ENCODE peak calls at places on chromosomes 5 and 9, in six cellular contexts. One of them, this sample, is unnamed.

GRCh38 chr5:14902826-14903560 is 31.4 kb upstream of the ANKH start:
- DNase-seq in H1: no peak
- DNase-seq in A549: no peak
- DNase-seq in ovary: no peak
- DNase-seq in GM12878: no peak
- DNase-seq in right lobe of liver: no peak
- DNase-seq in this sample: no peak

GRCh38 chr9:109913461-109913810 is 133.4 kb downstream of the PALM2AKAP2 start:
- DNase-seq in H1: no peak
- DNase-seq in A549: no peak
- DNase-seq in ovary: no peak
- DNase-seq in GM12878: no peak
- DNase-seq in right lobe of liver: no peak
- DNase-seq in this sample: no peak

GRCh38 chr5:65933295-65933694 is 6.9 kb downstream of the ERBIN start:
- DNase-seq in H1: no peak
- DNase-seq in A549: no peak
- DNase-seq in ovary: no peak
- DNase-seq in GM12878: no peak
- DNase-seq in right lobe of liver: no peak
- DNase-seq in this sample: no peak

GRCh38 chr5:62791059-62791458 is 212.4 kb downstream of the LRRC70 start:
- DNase-seq in H1: no peak
- DNase-seq in A549: peak
- DNase-seq in ovary: no peak
- DNase-seq in GM12878: no peak
- DNase-seq in right lobe of liver: no peak
- DNase-seq in this sample: no peak

GRCh38 chr9:1231998-1232919 is 182.1 kb downstream of the DMRT2 start:
- DNase-seq in H1: no peak
- DNase-seq in A549: peak
- DNase-seq in ovary: no peak
- DNase-seq in GM12878: no peak
- DNase-seq in right lobe of liver: peak
- DNase-seq in this sample: no peak

GRCh38 chr5:68252678-68253520 is 37.3 kb downstream of the PIK3R1 start:
- DNase-seq in H1: peak
- DNase-seq in A549: peak
- DNase-seq in ovary: peak
- DNase-seq in GM12878: no peak
- DNase-seq in right lobe of liver: no peak
- DNase-seq in this sample: no peak

GRCh38 chr5:32138839-32139493 is 35.2 kb downstream of the GOLPH3 start:
- DNase-seq in H1: no peak
- DNase-seq in A549: no peak
- DNase-seq in ovary: no peak
- DNase-seq in GM12878: no peak
- DNase-seq in right lobe of liver: no peak
- DNase-seq in this sample: no peak

GRCh38 chr5:78972654-78973428 is 12.3 kb downstream of the ARSB start:
- DNase-seq in H1: no peak
- DNase-seq in A549: no peak
- DNase-seq in ovary: peak
- DNase-seq in GM12878: no peak
- DNase-seq in right lobe of liver: peak
- DNase-seq in this sample: no peak

GRCh38 chr5:112630246-112631009 is 107.3 kb upstream of the APC start:
- DNase-seq in H1: no peak
- DNase-seq in A549: peak
- DNase-seq in ovary: no peak
- DNase-seq in GM12878: no peak
- DNase-seq in right lobe of liver: no peak
- DNase-seq in this sample: no peak

GRCh38 chr9:131503626-131504465 is 1.1 kb downstream of the POMT1 start:
- DNase-seq in H1: peak
- DNase-seq in A549: peak
- DNase-seq in ovary: no peak
- DNase-seq in GM12878: no peak
- DNase-seq in right lobe of liver: no peak
- DNase-seq in this sample: no peak

GRCh38 chr9:16410601-16411285 is 459.7 kb downstream of the BNC2 start:
- DNase-seq in H1: no peak
- DNase-seq in A549: peak
- DNase-seq in ovary: no peak
- DNase-seq in GM12878: no peak
- DNase-seq in right lobe of liver: no peak
- DNase-seq in this sample: no peak

GRCh38 chr5:38634961-38635369 is 78.5 kb upstream of the LIFR start:
- DNase-seq in H1: no peak
- DNase-seq in A549: peak
- DNase-seq in ovary: no peak
- DNase-seq in GM12878: no peak
- DNase-seq in right lobe of liver: no peak
- DNase-seq in this sample: no peak

GRCh38 chr9:37060821-37061220 is 26.8 kb upstream of the PAX5 start:
- DNase-seq in H1: no peak
- DNase-seq in A549: no peak
- DNase-seq in ovary: no peak
- DNase-seq in GM12878: no peak
- DNase-seq in right lobe of liver: no peak
- DNase-seq in this sample: no peak

GRCh38 chr5:10586008-10586407 is 22.1 kb downstream of the ANKRD33B start:
- DNase-seq in H1: no peak
- DNase-seq in A549: no peak
- DNase-seq in ovary: no peak
- DNase-seq in GM12878: no peak
- DNase-seq in right lobe of liver: no peak
- DNase-seq in this sample: no peak

GRCh38 chr9:81031422-81032029 is 657.8 kb downstream of the TLE1 start:
- DNase-seq in H1: no peak
- DNase-seq in A549: no peak
- DNase-seq in ovary: no peak
- DNase-seq in GM12878: no peak
- DNase-seq in right lobe of liver: no peak
- DNase-seq in this sample: no peak

GRCh38 chr5:97049175-97049574 is 93.2 kb downstream of the LIX1 start:
- DNase-seq in H1: no peak
- DNase-seq in A549: no peak
- DNase-seq in ovary: no peak
- DNase-seq in GM12878: no peak
- DNase-seq in right lobe of liver: no peak
- DNase-seq in this sample: no peak

GRCh38 chr9:114994716-114995115 is 64.3 kb upstream of the TNFSF8 start:
- DNase-seq in H1: no peak
- DNase-seq in A549: no peak
- DNase-seq in ovary: no peak
- DNase-seq in GM12878: no peak
- DNase-seq in right lobe of liver: no peak
- DNase-seq in this sample: no peak

GRCh38 chr9:85432599-85432998 is 309.2 kb downstream of the AGTPBP1 start:
- DNase-seq in H1: no peak
- DNase-seq in A549: no peak
- DNase-seq in ovary: no peak
- DNase-seq in GM12878: no peak
- DNase-seq in right lobe of liver: no peak
- DNase-seq in this sample: no peak

GRCh38 chr9:37903581-37903830 is 421 bp downstream of the SLC25A51 start:
- DNase-seq in H1: no peak
- DNase-seq in A549: no peak
- DNase-seq in ovary: no peak
- DNase-seq in GM12878: no peak
- DNase-seq in right lobe of liver: peak
- DNase-seq in this sample: no peak

GRCh38 chr5:157215143-157215825 is 34.6 kb downstream of the ITK start:
- DNase-seq in H1: no peak
- DNase-seq in A549: no peak
- DNase-seq in ovary: no peak
- DNase-seq in GM12878: peak
- DNase-seq in right lobe of liver: no peak
- DNase-seq in this sample: no peak

GRCh38 chr5:179901915-179902762 is 5.6 kb downstream of the TBC1D9B start:
- DNase-seq in H1: no peak
- DNase-seq in A549: no peak
- DNase-seq in ovary: no peak
- DNase-seq in GM12878: no peak
- DNase-seq in right lobe of liver: peak
- DNase-seq in this sample: no peak

GRCh38 chr9:88660611-88661010 is 125.6 kb downstream of the NXNL2 start:
- DNase-seq in H1: peak
- DNase-seq in A549: peak
- DNase-seq in ovary: no peak
- DNase-seq in GM12878: no peak
- DNase-seq in right lobe of liver: no peak
- DNase-seq in this sample: no peak

GRCh38 chr9:34484678-34485077 is 26.1 kb downstream of the DNAI1 start:
- DNase-seq in H1: no peak
- DNase-seq in A549: no peak
- DNase-seq in ovary: no peak
- DNase-seq in GM12878: no peak
- DNase-seq in right lobe of liver: no peak
- DNase-seq in this sample: no peak

GRCh38 chr5:15441433-15442182 is 58.4 kb upstream of the FBXL7 start:
- DNase-seq in H1: no peak
- DNase-seq in A549: no peak
- DNase-seq in ovary: no peak
- DNase-seq in GM12878: no peak
- DNase-seq in right lobe of liver: no peak
- DNase-seq in this sample: no peak

GRCh38 chr9:131098391-131099087 is 2.2 kb downstream of the AIF1L start:
- DNase-seq in H1: no peak
- DNase-seq in A549: no peak
- DNase-seq in ovary: no peak
- DNase-seq in GM12878: no peak
- DNase-seq in right lobe of liver: no peak
- DNase-seq in this sample: no peak

GRCh38 chr5:167284491-167284890 is 1007.0 kb upstream of the WWC1 start:
- DNase-seq in H1: no peak
- DNase-seq in A549: no peak
- DNase-seq in ovary: no peak
- DNase-seq in GM12878: no peak
- DNase-seq in right lobe of liver: no peak
- DNase-seq in this sample: no peak

GRCh38 chr5:58493136-58493535 is 1.9 kb downstream of the GAPT start:
- DNase-seq in H1: no peak
- DNase-seq in A549: no peak
- DNase-seq in ovary: no peak
- DNase-seq in GM12878: no peak
- DNase-seq in right lobe of liver: no peak
- DNase-seq in this sample: no peak

GRCh38 chr5:14219800-14220512 is 76.8 kb downstream of the TRIO start:
- DNase-seq in H1: no peak
- DNase-seq in A549: no peak
- DNase-seq in ovary: no peak
- DNase-seq in GM12878: no peak
- DNase-seq in right lobe of liver: no peak
- DNase-seq in this sample: no peak

GRCh38 chr9:22208846-22209585 is 199.9 kb upstream of the CDKN2B start:
- DNase-seq in H1: no peak
- DNase-seq in A549: peak
- DNase-seq in ovary: no peak
- DNase-seq in GM12878: no peak
- DNase-seq in right lobe of liver: no peak
- DNase-seq in this sample: no peak

GRCh38 chr9:72383978-72384709 is 19.1 kb upstream of the ZFAND5 start:
- DNase-seq in H1: no peak
- DNase-seq in A549: peak
- DNase-seq in ovary: no peak
- DNase-seq in GM12878: no peak
- DNase-seq in right lobe of liver: no peak
- DNase-seq in this sample: no peak

GRCh38 chr9:96350866-96351265 is 32.6 kb downstream of the SLC35D2 start:
- DNase-seq in H1: no peak
- DNase-seq in A549: no peak
- DNase-seq in ovary: no peak
- DNase-seq in GM12878: no peak
- DNase-seq in right lobe of liver: no peak
- DNase-seq in this sample: no peak

GRCh38 chr9:18768951-18769622 is 263.9 kb downstream of the SAXO1 start:
- DNase-seq in H1: no peak
- DNase-seq in A549: no peak
- DNase-seq in ovary: no peak
- DNase-seq in GM12878: peak
- DNase-seq in right lobe of liver: no peak
- DNase-seq in this sample: no peak

GRCh38 chr5:149988126-149988525 is 12.3 kb downstream of the TIGD6 start:
- DNase-seq in H1: no peak
- DNase-seq in A549: no peak
- DNase-seq in ovary: no peak
- DNase-seq in GM12878: no peak
- DNase-seq in right lobe of liver: no peak
- DNase-seq in this sample: no peak
- TF ChIP-seq POLR2A in H1: no peak
- TF ChIP-seq POLR2A in A549: no peak
- TF ChIP-seq POLR2A in ovary: no peak
- TF ChIP-seq POLR2A in GM12878: no peak
- TF ChIP-seq POLR2A in right lobe of liver: no peak
- TF ChIP-seq POLR2A in this sample: no peak

GRCh38 chr9:26243298-26243697 is 565.1 kb upstream of the TUSC1 start:
- DNase-seq in H1: no peak
- DNase-seq in A549: peak
- DNase-seq in ovary: no peak
- DNase-seq in GM12878: no peak
- DNase-seq in right lobe of liver: no peak
- DNase-seq in this sample: no peak
- TF ChIP-seq CTCF in H1: no peak
- TF ChIP-seq CTCF in A549: no peak
- TF ChIP-seq CTCF in ovary: no peak
- TF ChIP-seq CTCF in GM12878: no peak
- TF ChIP-seq CTCF in right lobe of liver: no peak
- TF ChIP-seq CTCF in this sample: no peak

DNA sequence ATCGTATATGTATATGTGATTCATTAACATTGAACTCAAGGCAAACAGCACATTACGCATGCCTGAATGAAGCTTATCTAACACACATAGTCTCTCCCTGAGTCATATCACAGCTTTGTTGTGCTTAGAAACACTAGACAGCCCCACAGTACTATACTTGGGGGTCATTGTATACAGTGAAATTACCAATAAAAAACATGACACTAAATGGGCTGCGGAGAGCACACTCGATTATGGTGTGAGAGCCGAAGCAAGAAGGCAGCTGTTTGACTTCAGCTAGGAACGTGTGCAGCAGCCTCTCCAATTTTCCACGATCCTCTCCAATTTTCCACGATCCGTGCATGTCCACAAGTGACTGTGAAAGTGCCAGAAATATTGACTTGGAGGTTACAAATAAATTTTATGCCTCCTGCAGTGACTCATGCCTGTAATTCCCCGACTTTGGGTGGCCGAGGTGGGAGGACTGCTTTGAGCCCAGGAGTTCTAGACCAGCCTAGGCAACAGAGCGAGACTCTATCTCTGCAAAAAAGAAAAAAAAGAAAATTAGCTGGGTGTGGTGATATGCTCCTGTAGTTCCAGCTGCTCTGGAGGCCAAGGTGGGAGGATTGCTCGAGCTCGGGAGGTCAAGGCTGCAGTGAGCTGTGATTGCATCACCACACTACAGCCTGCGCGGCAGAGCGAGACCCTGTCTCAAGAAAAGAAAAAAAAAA is 102.4 kb downstream of the DAPK1 start:
- DNase-seq in H1: no peak
- DNase-seq in A549: peak
- DNase-seq in ovary: peak
- DNase-seq in GM12878: no peak
- DNase-seq in right lobe of liver: no peak
- DNase-seq in this sample: no peak
- H3K27ac ChIP-seq in H1: no peak
- H3K27ac ChIP-seq in A549: peak
- H3K27ac ChIP-seq in ovary: no peak
- H3K27ac ChIP-seq in GM12878: no peak
- H3K27ac ChIP-seq in right lobe of liver: no peak
- H3K27ac ChIP-seq in this sample: no peak

GRCh38 chr9:107282759-107283620 is at the start of gene RAD23B:
- DNase-seq in H1: peak
- DNase-seq in A549: peak
- DNase-seq in ovary: peak
- DNase-seq in GM12878: peak
- DNase-seq in right lobe of liver: peak
- DNase-seq in this sample: peak
- TF ChIP-seq POLR2A in H1: peak
- TF ChIP-seq POLR2A in A549: peak
- TF ChIP-seq POLR2A in ovary: peak
- TF ChIP-seq POLR2A in GM12878: peak
- TF ChIP-seq POLR2A in right lobe of liver: peak
- TF ChIP-seq POLR2A in this sample: no peak